ENCODE peak calls at places on chromosomes 13 and 19, in five cellular contexts. One of them, this sample, is unnamed.

GRCh38 chr19:3319643-3320353 is 46.6 kb upstream of the NFIC start:
- DNase-seq in K562: no peak
- DNase-seq in H1: no peak
- DNase-seq in GM12878: no peak
- DNase-seq in HepG2: no peak
- DNase-seq in this sample: no peak

GRCh38 chr13:46334423-46334822 is 52.6 kb downstream of the RUBCNL start:
- DNase-seq in GM12878: no peak
- DNase-seq in H1: no peak
- DNase-seq in HepG2: no peak
- DNase-seq in K562: no peak
- DNase-seq in this sample: no peak

GRCh38 chr19:16327501-16327900 is 2.9 kb downstream of the KLF2 start:
- DNase-seq in K562: no peak
- DNase-seq in H1: no peak
- DNase-seq in GM12878: no peak
- DNase-seq in HepG2: no peak
- DNase-seq in this sample: no peak

GRCh38 chr19:6092329-6093286 is 17.7 kb downstream of the RFX2 start:
- DNase-seq in HepG2: peak
- DNase-seq in K562: peak
- DNase-seq in H1: no peak
- DNase-seq in GM12878: no peak
- DNase-seq in this sample: peak

GRCh38 chr13:32142956-32143375 is 111.4 kb downstream of the FRY start:
- DNase-seq in GM12878: no peak
- DNase-seq in K562: no peak
- DNase-seq in HepG2: peak
- DNase-seq in H1: no peak
- DNase-seq in this sample: peak

GRCh38 chr19:29040951-29041350 is 172.0 kb downstream of the UQCRFS1 start:
- DNase-seq in K562: no peak
- DNase-seq in GM12878: no peak
- DNase-seq in H1: no peak
- DNase-seq in HepG2: no peak
- DNase-seq in this sample: no peak

GRCh38 chr19:35777411-35777841 is 2.1 kb downstream of the ARHGAP33 start:
- DNase-seq in GM12878: no peak
- DNase-seq in HepG2: peak
- DNase-seq in H1: no peak
- DNase-seq in K562: no peak
- DNase-seq in this sample: no peak

GRCh38 chr13:113862766-113863510 is 938 bp downstream of the GAS6 start:
- DNase-seq in GM12878: no peak
- DNase-seq in K562: peak
- DNase-seq in H1: peak
- DNase-seq in HepG2: no peak
- DNase-seq in this sample: peak

GRCh38 chr19:35843676-35844481 is 8.4 kb downstream of the NPHS1 start:
- DNase-seq in H1: peak
- DNase-seq in K562: peak
- DNase-seq in GM12878: no peak
- DNase-seq in HepG2: no peak
- DNase-seq in this sample: peak

GRCh38 chr19:18871543-18871942 is 24.4 kb downstream of the CERS1 start:
- DNase-seq in H1: no peak
- DNase-seq in GM12878: no peak
- DNase-seq in K562: no peak
- DNase-seq in HepG2: no peak
- DNase-seq in this sample: no peak

DNA sequence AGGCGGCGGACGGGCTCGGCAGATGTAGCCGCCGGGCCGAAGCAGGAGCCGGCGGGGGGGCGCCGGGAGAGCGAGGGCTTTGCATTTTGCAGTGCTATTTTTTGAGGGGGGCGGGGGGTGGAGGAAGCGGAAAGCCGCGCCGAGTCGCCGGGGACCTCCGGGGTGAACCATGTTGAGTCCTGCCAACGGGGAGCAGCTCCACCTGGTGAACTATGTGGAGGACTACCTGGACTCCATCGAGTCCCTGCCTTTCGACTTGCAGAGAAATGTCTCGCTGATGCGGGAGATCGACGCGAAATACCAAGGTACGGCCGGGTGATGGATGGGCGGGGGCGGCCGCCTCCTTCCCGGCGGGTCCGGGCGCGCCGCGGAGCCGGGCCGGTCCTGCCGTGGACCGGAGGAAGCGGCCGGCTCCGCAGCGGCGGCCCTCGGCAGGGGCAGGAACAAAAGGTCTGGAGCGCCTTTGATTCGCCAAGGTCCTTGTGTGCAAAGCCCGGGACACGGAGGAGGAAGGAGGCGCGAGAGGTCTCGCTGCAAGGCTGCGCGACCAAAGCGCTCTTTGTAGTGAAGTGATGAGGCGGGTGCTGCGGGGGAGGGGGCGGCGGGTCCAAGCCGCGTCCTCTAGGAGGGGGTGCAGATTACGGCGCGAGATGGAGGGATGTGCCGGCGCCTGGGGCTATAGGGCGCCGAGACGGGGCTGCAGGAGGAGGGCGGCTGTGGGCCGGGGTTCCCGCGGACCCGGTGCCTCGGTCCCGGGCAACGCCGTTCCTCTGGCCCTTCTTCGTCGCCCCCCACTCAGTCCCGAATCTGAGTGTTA is 689 bp downstream of the ING1 start:
- DNase-seq in K562: no peak
- DNase-seq in HepG2: peak
- DNase-seq in GM12878: no peak
- DNase-seq in H1: peak
- DNase-seq in this sample: peak
- TF ChIP-seq POLR2A in K562: no peak
- TF ChIP-seq POLR2A in HepG2: no peak
- TF ChIP-seq POLR2A in GM12878: peak
- TF ChIP-seq POLR2A in H1: no peak
- TF ChIP-seq POLR2A in this sample: no peak

GRCh38 chr19:1132625-1133383 is 29.0 kb downstream of the GPX4 start:
- DNase-seq in H1: no peak
- DNase-seq in GM12878: no peak
- DNase-seq in K562: no peak
- DNase-seq in HepG2: no peak
- DNase-seq in this sample: no peak
- TF ChIP-seq HDAC2 in H1: no peak
- TF ChIP-seq HDAC2 in GM12878: no peak
- TF ChIP-seq HDAC2 in K562: no peak
- TF ChIP-seq HDAC2 in HepG2: no peak
- TF ChIP-seq HDAC2 in this sample: no peak

GRCh38 chr13:106810069-106810468 is 242.1 kb upstream of the ARGLU1 start:
- DNase-seq in HepG2: no peak
- DNase-seq in K562: no peak
- DNase-seq in GM12878: no peak
- DNase-seq in H1: no peak
- DNase-seq in this sample: no peak
- TF ChIP-seq POLR2A in HepG2: no peak
- TF ChIP-seq POLR2A in K562: no peak
- TF ChIP-seq POLR2A in GM12878: no peak
- TF ChIP-seq POLR2A in H1: no peak
- TF ChIP-seq POLR2A in this sample: no peak

DNA sequence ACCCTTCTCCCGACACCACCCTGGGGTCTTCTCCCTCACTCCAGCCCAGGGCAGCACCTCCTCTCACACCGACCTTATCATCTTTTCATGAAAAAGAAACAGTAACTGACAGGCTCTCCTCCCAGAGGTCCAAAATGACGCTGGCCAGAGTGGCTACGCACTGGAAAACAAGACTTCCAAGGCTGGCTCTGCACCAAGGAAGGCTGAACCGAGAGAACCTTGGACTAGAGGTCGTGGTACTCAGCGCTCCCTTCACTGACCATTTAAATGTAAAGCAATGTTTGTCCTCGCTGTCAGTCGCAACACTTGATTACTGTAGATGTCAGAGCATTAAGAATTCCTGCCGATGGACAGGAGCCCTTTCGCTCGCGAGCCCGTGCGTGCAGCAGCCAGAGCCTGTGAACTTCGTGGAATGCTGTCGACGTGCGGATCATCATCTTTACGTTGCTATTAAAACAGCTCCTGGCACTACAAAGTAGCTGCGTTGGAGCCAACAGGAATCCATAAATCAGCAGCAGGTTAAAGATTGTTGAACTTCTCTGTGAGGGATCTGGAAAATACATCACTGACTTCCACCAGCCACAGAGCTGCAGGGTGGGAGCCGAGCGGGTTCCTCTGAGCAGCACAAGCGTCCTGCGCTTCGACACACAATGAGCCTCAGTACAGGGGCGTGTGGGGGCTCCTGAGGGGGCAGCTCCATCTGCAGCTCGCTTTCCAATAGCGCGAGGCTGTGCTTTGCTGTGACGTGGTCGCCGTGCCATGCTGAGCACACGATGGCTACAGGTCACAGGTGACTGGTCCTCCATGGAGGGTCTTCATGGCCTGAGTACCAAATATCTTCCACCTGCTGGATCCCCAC is 125.4 kb upstream of the MCF2L start:
- DNase-seq in H1: no peak
- DNase-seq in GM12878: no peak
- DNase-seq in K562: no peak
- DNase-seq in HepG2: no peak
- DNase-seq in this sample: no peak
- TF ChIP-seq HDAC2 in H1: no peak
- TF ChIP-seq HDAC2 in GM12878: no peak
- TF ChIP-seq HDAC2 in K562: no peak
- TF ChIP-seq HDAC2 in HepG2: no peak
- TF ChIP-seq HDAC2 in this sample: no peak

GRCh38 chr19:47348819-47349795 is at the start of gene DHX34:
- DNase-seq in GM12878: peak
- DNase-seq in HepG2: peak
- DNase-seq in H1: peak
- DNase-seq in K562: peak
- DNase-seq in this sample: peak
- TF ChIP-seq POLR2A in GM12878: peak
- TF ChIP-seq POLR2A in HepG2: peak
- TF ChIP-seq POLR2A in H1: no peak
- TF ChIP-seq POLR2A in K562: peak
- TF ChIP-seq POLR2A in this sample: peak

GRCh38 chr13:103283451-103283820 is 217.2 kb upstream of the SLC10A2 start:
- DNase-seq in K562: no peak
- DNase-seq in H1: no peak
- DNase-seq in GM12878: no peak
- DNase-seq in HepG2: no peak
- DNase-seq in this sample: no peak
- TF ChIP-seq HDAC2 in K562: no peak
- TF ChIP-seq HDAC2 in H1: no peak
- TF ChIP-seq HDAC2 in GM12878: no peak
- TF ChIP-seq HDAC2 in HepG2: no peak
- TF ChIP-seq HDAC2 in this sample: no peak

GRCh38 chr19:1106841-1107654 is 3.3 kb downstream of the GPX4 start:
- DNase-seq in H1: no peak
- DNase-seq in GM12878: no peak
- DNase-seq in K562: no peak
- DNase-seq in HepG2: peak
- DNase-seq in this sample: no peak

GRCh38 chr19:1109032-1109541 is 5.3 kb downstream of the GPX4 start:
- DNase-seq in HepG2: no peak
- DNase-seq in GM12878: no peak
- DNase-seq in H1: no peak
- DNase-seq in K562: no peak
- DNase-seq in this sample: no peak

GRCh38 chr19:1109697-1110671 is 6.2 kb downstream of the GPX4 start:
- DNase-seq in GM12878: no peak
- DNase-seq in HepG2: no peak
- DNase-seq in H1: no peak
- DNase-seq in K562: no peak
- DNase-seq in this sample: no peak

GRCh38 chr19:1107655-1108261 is 4.0 kb downstream of the GPX4 start:
- DNase-seq in H1: no peak
- DNase-seq in HepG2: no peak
- DNase-seq in K562: no peak
- DNase-seq in GM12878: no peak
- DNase-seq in this sample: no peak

DNA sequence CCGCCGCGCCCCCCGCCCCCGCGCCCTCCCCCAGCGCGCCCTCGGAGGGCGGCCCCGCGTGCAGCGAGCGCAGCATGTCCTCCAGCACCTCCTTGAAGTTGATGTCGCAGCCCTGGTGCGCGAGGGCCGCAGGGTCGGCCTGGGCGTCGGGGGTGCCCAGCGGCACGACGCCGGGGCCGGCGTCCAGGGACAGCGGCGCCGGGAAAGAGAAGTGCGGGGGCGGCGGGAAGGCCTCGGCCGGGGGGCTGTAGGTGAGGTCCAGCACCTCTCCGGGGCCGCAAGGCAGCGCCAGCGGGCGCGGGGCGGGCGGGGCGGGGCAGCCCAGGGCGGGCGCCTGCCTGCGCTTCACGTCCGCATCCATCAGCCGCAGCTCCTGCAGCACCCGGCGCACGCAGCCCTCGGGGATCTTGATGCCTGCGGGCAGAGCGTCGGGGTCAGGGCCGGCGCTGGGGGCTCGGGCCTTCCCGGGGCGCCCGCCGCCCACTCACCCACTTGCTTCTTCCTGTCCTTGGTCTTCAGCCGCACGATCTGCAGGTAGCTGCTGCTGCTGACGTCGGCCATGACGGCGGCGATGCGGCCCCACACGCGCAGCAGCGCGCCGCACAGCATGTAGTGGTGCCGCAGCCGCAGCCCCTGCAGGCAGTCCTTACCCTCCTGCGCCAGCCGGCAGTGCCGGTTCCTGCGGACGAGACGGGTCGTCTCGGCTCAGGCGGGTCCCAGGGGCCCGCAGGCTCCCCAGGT is 4.7 kb downstream of the GPX4 start:
- DNase-seq in GM12878: no peak
- DNase-seq in K562: no peak
- DNase-seq in H1: no peak
- DNase-seq in HepG2: no peak
- DNase-seq in this sample: no peak
- TF ChIP-seq POLR2A in GM12878: peak
- TF ChIP-seq POLR2A in K562: no peak
- TF ChIP-seq POLR2A in H1: no peak
- TF ChIP-seq POLR2A in HepG2: peak
- TF ChIP-seq POLR2A in this sample: no peak

GRCh38 chr19:2312819-2313501 is 5.0 kb upstream of the LINGO3 start:
- DNase-seq in H1: peak
- DNase-seq in GM12878: no peak
- DNase-seq in K562: no peak
- DNase-seq in HepG2: no peak
- DNase-seq in this sample: no peak
- TF ChIP-seq HDAC2 in H1: no peak
- TF ChIP-seq HDAC2 in GM12878: no peak
- TF ChIP-seq HDAC2 in K562: no peak
- TF ChIP-seq HDAC2 in HepG2: no peak
- TF ChIP-seq HDAC2 in this sample: no peak

This sample was measured in A549.